ENCODE peak calls at places on chromosomes 13 and 19, in five cellular contexts. I is left cardiac atrium; S is stimulated activated CD4-positive, alpha-beta T cell treated with anti-CD3 and anti-CD28 coated beads, Interleukin-4, amount 100 ng/mL, for 1 hour; L is NCI-H1105; C is heart right ventricle. U is an unnamed sample.
A peak's percentile ranks its signal among the peaks of the same experiment; 100 is the strongest.

GRCh38 chr19:29939628-29940027 is 2.4 kb upstream of the URI1 start:
- DNase-seq in S (no peak), L (no peak), C (no peak), I (no peak), U (no peak)

GRCh38 chr13:50129923-50130685 is 114.9 kb downstream of the KCNRG start:
- DNase-seq in S (peak; percentile 44), L (no peak), I (peak; percentile 50), C (peak; percentile 48), U (peak; percentile 88)

GRCh38 chr19:10430505-10431253 is 10.3 kb downstream of the PDE4A start:
- DNase-seq in L (no peak), S (no peak), I (peak; percentile 80), C (peak; percentile 79), U (peak; percentile 79)

GRCh38 chr19:3383121-3383722 is 16.8 kb downstream of the NFIC start:
- DNase-seq in C (no peak), L (no peak), I (no peak), S (no peak), U (peak; percentile 75)

GRCh38 chr19:28556371-28556770 is 656.6 kb downstream of the UQCRFS1 start:
- DNase-seq in S (no peak), L (peak; percentile 53), I (no peak), C (no peak), U (no peak)

GRCh38 chr19:44988896-44989563 is 12.2 kb upstream of the RELB start:
- DNase-seq in S (peak; percentile 70), I (peak; percentile 76), L (peak; percentile 11), C (peak; percentile 65), U (peak; percentile 72)

GRCh38 chr19:383040-383439 is 25.9 kb downstream of the C2CD4C start:
- DNase-seq in C (no peak), L (no peak), S (no peak), I (peak; percentile 6), U (no peak)

GRCh38 chr13:46641274-46642081 is 88.5 kb downstream of the LRCH1 start:
- DNase-seq in C (peak; percentile 35), L (no peak), S (no peak), I (peak; percentile 58), U (no peak)

GRCh38 chr13:94708031-94708571 is 4.2 kb downstream of the SOX21 start:
- DNase-seq in I (no peak), L (no peak), C (no peak), S (no peak), U (no peak)

GRCh38 chr13:40181203-40181845 is 485.1 kb downstream of the FOXO1 start:
- DNase-seq in S (no peak), I (no peak), L (no peak), C (no peak), U (no peak)

GRCh38 chr19:17229890-17230289 is 3.9 kb downstream of the OCEL1 start:
- DNase-seq in I (no peak), L (no peak), C (no peak), S (no peak), U (no peak)

GRCh38 chr19:38035515-38036495 is 128.8 kb downstream of the SIPA1L3 start:
- DNase-seq in I (no peak), C (peak; percentile 28), S (no peak), L (no peak), U (peak; percentile 72)

GRCh38 chr13:101231751-101232428 is 184.4 kb downstream of the NALCN start:
- DNase-seq in I (no peak), C (no peak), S (no peak), L (no peak), U (no peak)

GRCh38 chr19:34282611-34283519 is 28.5 kb downstream of the GARRE1 start:
- DNase-seq in S (no peak), I (no peak), C (no peak), L (no peak), U (no peak)

GRCh38 chr13:45718992-45719391 is 16.9 kb downstream of the CBY2 start:
- DNase-seq in I (no peak), S (no peak), L (no peak), C (no peak), U (no peak)

GRCh38 chr19:48393559-48394330 is at the start of gene GRIN2D:
- DNase-seq in C (no peak), L (no peak), S (no peak), I (no peak), U (no peak)

GRCh38 chr13:24270639-24271131 is 38.7 kb upstream of the C1QTNF9 start:
- DNase-seq in L (no peak), I (peak; percentile 78), S (peak; percentile 46), C (peak; percentile 68), U (peak; percentile 63)

GRCh38 chr13:94609196-94609595 is 7.5 kb downstream of the GPR180 start:
- DNase-seq in C (no peak), I (no peak), S (no peak), L (no peak), U (no peak)

GRCh38 chr19:38421856-38422255 is 4.2 kb downstream of the RASGRP4 start:
- DNase-seq in L (no peak), S (no peak), C (no peak), I (no peak), U (no peak)

U was measured in psoas muscle.